ENCODE peak calls at places on chromosomes 2 and 18, in five cellular contexts. D, B, Y, G and P are unnamed samples.

GRCh38 chr2:68250652-68251186 is 1.6 kb downstream of the PPP3R1 start:
- DNase-seq in D (no peak), B (no peak), Y (no peak), G (no peak), P (no peak)

GRCh38 chr18:30016179-30016578 is 1026.4 kb downstream of the DSC3 start:
- DNase-seq in D (no peak), B (no peak), Y (no peak), G (peak), P (no peak)

GRCh38 chr2:26758790-26759321 is 5.2 kb upstream of the SLC35F6 start:
- DNase-seq in D (no peak), B (no peak), Y (no peak), G (no peak), P (peak)

GRCh38 chr18:23300211-23300887 is 152.7 kb upstream of the RIOK3 start:
- DNase-seq in D (no peak), B (no peak), Y (no peak), G (peak), P (peak)

GRCh38 chr2:96324716-96325037 is 440 bp upstream of the ITPRIPL1 start:
- DNase-seq in D (no peak), B (no peak), Y (no peak), G (no peak), P (no peak)

GRCh38 chr2:129892773-129893172 is 86.7 kb upstream of the RAB6C start:
- DNase-seq in D (no peak), B (no peak), Y (no peak), G (no peak), P (no peak)

GRCh38 chr2:186546842-186547241 is 43.0 kb upstream of the ITGAV start:
- DNase-seq in D (no peak), B (no peak), Y (no peak), G (peak), P (no peak)

GRCh38 chr2:87401726-87402345 is 346.1 kb upstream of the PLGLB2 start:
- DNase-seq in D (no peak), B (no peak), Y (no peak), G (no peak), P (no peak)

GRCh38 chr2:52386433-52386832 is 1354.5 kb upstream of the NRXN1 start:
- DNase-seq in D (no peak), B (no peak), Y (no peak), G (no peak), P (no peak)

GRCh38 chr2:232482301-232483238 is 5.1 kb downstream of the ECEL1 start:
- DNase-seq in D (peak), B (no peak), Y (no peak), G (no peak), P (no peak)

GRCh38 chr18:36580874-36581750 is 247.7 kb downstream of the TPGS2 start:
- DNase-seq in D (no peak), B (no peak), Y (no peak), G (no peak), P (peak)

GRCh38 chr2:11379558-11379957 is 35.1 kb upstream of the ROCK2 start:
- DNase-seq in D (no peak), B (no peak), Y (no peak), G (peak), P (peak)

GRCh38 chr2:60586081-60586480 is 32.6 kb upstream of the BCL11A start:
- DNase-seq in D (no peak), B (no peak), Y (no peak), G (no peak), P (no peak)

GRCh38 chr2:198638579-198638978 is 819.2 kb downstream of the SATB2 start:
- DNase-seq in D (no peak), B (no peak), Y (no peak), G (no peak), P (no peak)

GRCh38 chr2:37653805-37654378 is 17.6 kb downstream of the CDC42EP3 start:
- DNase-seq in D (no peak), B (no peak), Y (no peak), G (peak), P (no peak)

GRCh38 chr18:79816092-79816491 is 18.4 kb downstream of the KCNG2 start:
- DNase-seq in D (peak), B (no peak), Y (no peak), G (no peak), P (no peak)

GRCh38 chr2:172735646-172736418 is at the start of gene RAPGEF4:
- DNase-seq in D (peak), B (peak), Y (no peak), G (peak), P (no peak)

GRCh38 chr2:174328309-174329156 is 6.2 kb upstream of the SP9 start:
- DNase-seq in D (peak), B (peak), Y (no peak), G (no peak), P (peak)

GRCh38 chr2:95054016-95054415 is 28.5 kb downstream of the MAL start:
- DNase-seq in D (no peak), B (no peak), Y (no peak), G (no peak), P (no peak)

GRCh38 chr2:46029332-46029811 is 267.8 kb upstream of the EPAS1 start:
- DNase-seq in D (no peak), B (no peak), Y (no peak), G (no peak), P (peak)

GRCh38 chr18:49639643-49640361 is 77.9 kb downstream of the LIPG start:
- DNase-seq in D (no peak), B (no peak), Y (no peak), G (no peak), P (peak)

GRCh38 chr2:207905546-207905945 is 119.8 kb downstream of the PLEKHM3 start:
- DNase-seq in D (no peak), B (no peak), Y (no peak), G (no peak), P (no peak)

GRCh38 chr2:121263996-121264715 is 20.8 kb downstream of the TFCP2L1 start:
- DNase-seq in D (no peak), B (no peak), Y (no peak), G (no peak), P (no peak)

DNA sequence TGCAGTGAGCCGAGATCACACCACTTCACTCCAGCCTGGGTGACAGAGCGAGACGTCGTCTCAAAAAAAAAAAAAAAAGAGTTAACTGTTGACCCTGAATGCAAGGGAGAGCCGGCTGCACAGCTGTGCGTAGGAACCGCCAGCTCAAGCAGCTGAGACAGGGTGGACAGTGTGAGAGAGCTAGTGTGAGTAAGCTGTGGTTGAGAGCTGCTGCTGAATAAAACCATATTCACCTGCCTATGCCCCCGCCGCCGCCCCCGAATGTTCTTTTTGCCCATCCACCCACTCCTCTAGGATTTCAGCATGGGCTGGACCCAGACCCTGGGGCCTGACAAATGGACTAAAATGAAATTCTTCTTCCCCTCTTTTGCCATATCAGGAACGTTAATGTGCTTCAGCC is 142.8 kb downstream of the KLHL14 start:
- DNase-seq in D (no peak), B (no peak), Y (no peak), G (no peak), P (no peak)
- H3K9ac ChIP-seq in D (no peak), B (no peak), Y (no peak), G (no peak), P (no peak)

GRCh38 chr2:70494283-70494886 is 59.2 kb downstream of the TGFA start:
- DNase-seq in D (no peak), B (no peak), Y (no peak), G (no peak), P (no peak)

GRCh38 chr2:70484086-70484485 is 69.5 kb downstream of the TGFA start:
- DNase-seq in D (no peak), B (no peak), Y (no peak), G (peak), P (no peak)

GRCh38 chr2:70489165-70489564 is 64.5 kb downstream of the TGFA start:
- DNase-seq in D (no peak), B (no peak), Y (no peak), G (no peak), P (no peak)
- H2BK12ac ChIP-seq in D (no peak), B (no peak), Y (no peak), G (no peak), P (no peak)

GRCh38 chr2:176129013-176129796 is at the start of gene HOXD8:
- DNase-seq in D (peak), B (no peak), Y (no peak), G (peak), P (peak)
- H3K9ac ChIP-seq in D (no peak), B (no peak), Y (no peak), G (no peak), P (peak)

DNA sequence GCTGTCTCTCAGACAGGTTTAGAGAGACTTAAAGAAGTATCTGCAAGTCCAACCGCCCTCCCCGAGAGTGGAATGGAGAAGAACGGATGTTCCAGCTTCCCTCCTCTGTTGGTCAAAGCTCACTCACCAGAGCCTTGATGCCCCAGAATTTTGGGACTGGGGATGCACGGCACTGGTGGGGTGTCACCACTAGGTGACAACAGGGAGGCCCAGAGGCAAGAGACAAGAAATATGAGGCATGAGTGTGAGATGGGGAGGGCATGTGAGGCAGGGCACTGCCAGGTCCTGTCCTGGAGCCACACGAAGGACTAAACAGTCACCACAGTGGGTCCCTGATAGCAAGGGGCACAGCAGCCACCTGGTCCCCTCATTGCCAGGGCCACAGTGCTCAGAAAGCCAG is 35.1 kb upstream of the SH3BP4 start:
- DNase-seq in D (no peak), B (no peak), Y (no peak), G (no peak), P (no peak)
- H2BK12ac ChIP-seq in D (no peak), B (no peak), Y (peak), G (no peak), P (peak)

DNA sequence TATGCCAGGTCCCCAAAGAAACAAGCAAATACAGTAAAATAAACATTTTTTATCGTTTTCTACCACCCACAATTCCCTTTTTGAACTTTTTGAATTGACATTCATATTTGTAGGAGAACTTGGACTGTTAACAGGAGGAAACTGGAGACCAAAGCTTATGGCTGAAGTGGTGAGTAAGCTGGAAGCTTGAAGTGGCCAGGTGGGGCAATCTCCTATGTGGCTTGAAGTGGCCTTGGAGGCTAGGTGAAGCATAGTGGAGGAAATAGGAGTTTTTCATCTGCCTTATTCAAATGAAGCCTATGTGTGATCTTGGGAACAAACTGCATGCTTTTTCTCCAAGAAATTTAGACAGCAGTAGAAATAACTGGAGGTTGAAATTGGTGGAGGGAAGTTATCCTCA is 962.9 kb upstream of the FANCL start:
- DNase-seq in D (no peak), B (no peak), Y (no peak), G (no peak), P (no peak)
- H3K9ac ChIP-seq in D (no peak), B (no peak), Y (no peak), G (no peak), P (no peak)

GRCh38 chr2:78330181-78330580 is 695.3 kb upstream of the REG3G start:
- DNase-seq in D (no peak), B (no peak), Y (no peak), G (no peak), P (no peak)
- H2BK12ac ChIP-seq in D (no peak), B (no peak), Y (no peak), G (no peak), P (no peak)

GRCh38 chr2:221779614-221780067 is 207.5 kb upstream of the EPHA4 start:
- DNase-seq in D (no peak), B (no peak), Y (no peak), G (no peak), P (peak)
- H3K9ac ChIP-seq in D (no peak), B (no peak), Y (no peak), G (no peak), P (peak)

GRCh38 chr18:74456409-74457042 is 582 bp downstream of the DIPK1C start:
- DNase-seq in D (no peak), B (no peak), Y (no peak), G (no peak), P (no peak)

GRCh38 chr18:74457043-74457742 is at the start of gene DIPK1C:
- DNase-seq in D (no peak), B (no peak), Y (no peak), G (no peak), P (no peak)

GRCh38 chr18:74459877-74460276 is 2.8 kb upstream of the DIPK1C start:
- DNase-seq in D (peak), B (peak), Y (no peak), G (no peak), P (peak)

GRCh38 chr18:74456017-74456408 is 1.1 kb downstream of the DIPK1C start:
- DNase-seq in D (no peak), B (no peak), Y (no peak), G (no peak), P (no peak)

DNA sequence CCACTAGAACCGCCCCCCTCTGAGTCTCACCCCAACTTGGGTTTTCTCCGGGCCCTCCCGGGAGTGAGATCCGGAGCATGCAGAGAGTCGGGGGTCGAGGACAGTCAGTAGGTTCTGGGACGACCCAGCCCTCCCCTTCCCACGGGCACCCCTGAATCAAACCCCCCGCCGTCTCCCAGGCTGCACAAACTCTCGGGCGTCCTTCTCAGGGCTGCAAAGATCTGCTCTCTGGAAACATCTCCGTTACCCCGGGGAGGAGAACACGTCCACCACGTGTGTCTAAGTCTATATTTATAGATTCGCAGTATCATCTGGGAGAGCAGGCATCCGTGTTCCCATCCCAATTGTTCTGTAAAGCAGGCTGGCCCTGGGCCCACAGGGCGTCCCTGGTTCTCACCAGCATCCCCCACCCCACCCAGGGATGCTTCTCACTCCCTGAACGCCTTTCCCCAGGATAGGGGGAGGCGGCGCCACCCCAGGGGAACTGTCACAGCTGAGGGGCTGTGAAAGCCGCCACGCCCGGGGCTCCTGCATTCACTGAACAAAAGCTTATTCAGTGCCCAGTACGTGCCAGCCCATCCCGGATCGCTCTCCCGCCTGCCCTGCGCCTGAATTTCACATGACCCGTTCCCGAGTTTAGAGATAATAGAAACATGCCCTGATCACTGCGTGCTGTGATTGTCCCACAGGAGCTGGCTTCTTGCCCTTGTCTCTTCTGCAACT is 796 bp upstream of the DIPK1C start:
- DNase-seq in D (no peak), B (no peak), Y (no peak), G (no peak), P (no peak)
- H2BK12ac ChIP-seq in D (no peak), B (peak), Y (no peak), G (no peak), P (no peak)

DNA sequence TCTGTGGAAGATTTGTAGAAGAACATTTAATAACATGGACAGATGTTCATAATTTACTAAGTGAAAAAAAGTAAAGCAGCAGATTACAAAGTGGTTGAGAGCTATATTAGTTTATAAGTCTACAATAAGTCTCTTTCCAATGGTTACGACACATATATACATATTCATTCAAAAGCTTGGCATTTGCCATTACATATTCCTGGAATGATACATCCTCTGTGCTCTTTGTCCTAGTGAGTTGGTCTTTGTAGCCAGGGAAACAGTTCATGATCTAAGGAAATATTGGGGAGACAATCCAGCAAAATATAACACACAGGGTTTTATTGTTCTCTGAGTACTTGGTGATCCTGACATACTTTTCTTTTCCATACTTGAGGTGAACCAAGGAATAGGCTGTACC is 32.5 kb upstream of the SOS1 start:
- DNase-seq in D (no peak), B (no peak), Y (no peak), G (peak), P (no peak)
- H3K9ac ChIP-seq in D (no peak), B (no peak), Y (no peak), G (no peak), P (peak)